ENCODE peak calls at places on chromosomes 13 and 19, in four cellular contexts. One of them, this sample, is unnamed.
A peak's percentile ranks its signal among the peaks of the same experiment; 100 is the strongest.

GRCh38 chr13:85798999-85799646 is at the start of gene SLITRK6:
- DNase-seq in thoracic aorta: no peak
- DNase-seq in B cell: no peak
- DNase-seq in bronchial epithelial cell: peak; percentile 98
- DNase-seq in this sample: no peak

GRCh38 chr19:29845576-29846176 is 33.9 kb downstream of the CCNE1 start:
- DNase-seq in B cell: peak; percentile 50
- DNase-seq in thoracic aorta: no peak
- DNase-seq in bronchial epithelial cell: peak; percentile 22
- DNase-seq in this sample: peak; percentile 29

GRCh38 chr19:634975-635652 is 1.8 kb upstream of the POLRMT start:
- DNase-seq in bronchial epithelial cell: no peak
- DNase-seq in B cell: no peak
- DNase-seq in thoracic aorta: no peak
- DNase-seq in this sample: no peak

GRCh38 chr13:44365008-44365407 is 8.6 kb upstream of the SERP2 start:
- DNase-seq in thoracic aorta: no peak
- DNase-seq in bronchial epithelial cell: peak; percentile 96
- DNase-seq in B cell: no peak
- DNase-seq in this sample: no peak

GRCh38 chr19:1011831-1012333 is 9.0 kb downstream of the TMEM259 start:
- DNase-seq in B cell: no peak
- DNase-seq in thoracic aorta: no peak
- DNase-seq in bronchial epithelial cell: no peak
- DNase-seq in this sample: no peak

GRCh38 chr19:35596366-35596999 is 10.5 kb downstream of the PMIS2 start:
- DNase-seq in bronchial epithelial cell: no peak
- DNase-seq in B cell: no peak
- DNase-seq in thoracic aorta: no peak
- DNase-seq in this sample: peak; percentile 75

GRCh38 chr19:5850743-5851293 is 431 bp downstream of the FUT3 start:
- DNase-seq in thoracic aorta: no peak
- DNase-seq in B cell: no peak
- DNase-seq in bronchial epithelial cell: peak; percentile 76
- DNase-seq in this sample: no peak

GRCh38 chr13:64850017-64850416 is 2380.1 kb downstream of the PCDH9 start:
- DNase-seq in B cell: no peak
- DNase-seq in bronchial epithelial cell: no peak
- DNase-seq in thoracic aorta: no peak
- DNase-seq in this sample: no peak

GRCh38 chr13:58452123-58452623 is 820.6 kb downstream of the PCDH17 start:
- DNase-seq in thoracic aorta: no peak
- DNase-seq in bronchial epithelial cell: no peak
- DNase-seq in B cell: no peak
- DNase-seq in this sample: no peak

GRCh38 chr13:51943721-51944120 is 67.5 kb downstream of the ATP7B start:
- DNase-seq in B cell: no peak
- DNase-seq in thoracic aorta: no peak
- DNase-seq in bronchial epithelial cell: no peak
- DNase-seq in this sample: no peak

GRCh38 chr13:95485518-95486144 is 66.9 kb upstream of the CLDN10 start:
- DNase-seq in B cell: no peak
- DNase-seq in thoracic aorta: no peak
- DNase-seq in bronchial epithelial cell: peak; percentile 90
- DNase-seq in this sample: no peak

GRCh38 chr19:6480843-6481415 is 658 bp downstream of the DENND1C start:
- DNase-seq in thoracic aorta: no peak
- DNase-seq in B cell: no peak
- DNase-seq in bronchial epithelial cell: no peak
- DNase-seq in this sample: no peak

GRCh38 chr13:27634231-27634630 is 12.5 kb downstream of the POLR1D start:
- DNase-seq in bronchial epithelial cell: peak; percentile 100
- DNase-seq in thoracic aorta: no peak
- DNase-seq in B cell: no peak
- DNase-seq in this sample: no peak

GRCh38 chr19:9839415-9839814 is 4.3 kb downstream of the PIN1 start:
- DNase-seq in bronchial epithelial cell: no peak
- DNase-seq in thoracic aorta: no peak
- DNase-seq in B cell: no peak
- DNase-seq in this sample: no peak

GRCh38 chr13:73835138-73835721 is 299.0 kb downstream of the KLF12 start:
- DNase-seq in thoracic aorta: no peak
- DNase-seq in B cell: peak; percentile 23
- DNase-seq in bronchial epithelial cell: peak; percentile 55
- DNase-seq in this sample: peak; percentile 42

GRCh38 chr13:46668302-46668720 is 115.3 kb downstream of the LRCH1 start:
- DNase-seq in bronchial epithelial cell: peak; percentile 47
- DNase-seq in thoracic aorta: no peak
- DNase-seq in B cell: no peak
- DNase-seq in this sample: no peak

GRCh38 chr19:45293682-45294081 is 29.0 kb downstream of the CKM start:
- DNase-seq in B cell: no peak
- DNase-seq in thoracic aorta: no peak
- DNase-seq in bronchial epithelial cell: peak; percentile 55
- DNase-seq in this sample: no peak

GRCh38 chr13:42946927-42947326 is 45.1 kb downstream of the EPSTI1 start:
- DNase-seq in bronchial epithelial cell: no peak
- DNase-seq in thoracic aorta: no peak
- DNase-seq in B cell: no peak
- DNase-seq in this sample: no peak

GRCh38 chr13:77698211-77699058 is 948 bp downstream of the SLAIN1 start:
- DNase-seq in B cell: peak; percentile 68
- DNase-seq in thoracic aorta: no peak
- DNase-seq in bronchial epithelial cell: no peak
- DNase-seq in this sample: peak; percentile 71

GRCh38 chr13:67736646-67737420 is 506.7 kb upstream of the PCDH9 start:
- DNase-seq in thoracic aorta: no peak
- DNase-seq in bronchial epithelial cell: no peak
- DNase-seq in B cell: no peak
- DNase-seq in this sample: no peak

GRCh38 chr13:35771898-35772297 is 295.4 kb upstream of the MAB21L1 start:
- DNase-seq in B cell: no peak
- DNase-seq in bronchial epithelial cell: peak; percentile 90
- DNase-seq in thoracic aorta: no peak
- DNase-seq in this sample: no peak

GRCh38 chr13:99585609-99586008 is 84.3 kb downstream of the TM9SF2 start:
- DNase-seq in thoracic aorta: no peak
- DNase-seq in B cell: no peak
- DNase-seq in bronchial epithelial cell: no peak
- DNase-seq in this sample: no peak

GRCh38 chr13:101875717-101876393 is 423.4 kb downstream of the ITGBL1 start:
- DNase-seq in B cell: no peak
- DNase-seq in thoracic aorta: no peak
- DNase-seq in bronchial epithelial cell: peak; percentile 81
- DNase-seq in this sample: no peak

GRCh38 chr13:26883613-26884257 is 123.1 kb upstream of the GPR12 start:
- DNase-seq in bronchial epithelial cell: no peak
- DNase-seq in thoracic aorta: no peak
- DNase-seq in B cell: no peak
- DNase-seq in this sample: no peak

GRCh38 chr19:55098716-55099556 is 18.5 kb downstream of the PPP1R12C start:
- DNase-seq in B cell: peak; percentile 35
- DNase-seq in bronchial epithelial cell: no peak
- DNase-seq in thoracic aorta: no peak
- DNase-seq in this sample: peak; percentile 29
- TF ChIP-seq CTCF in B cell: no peak
- TF ChIP-seq CTCF in bronchial epithelial cell: no peak
- TF ChIP-seq CTCF in thoracic aorta: no peak
- TF ChIP-seq CTCF in this sample: no peak

DNA sequence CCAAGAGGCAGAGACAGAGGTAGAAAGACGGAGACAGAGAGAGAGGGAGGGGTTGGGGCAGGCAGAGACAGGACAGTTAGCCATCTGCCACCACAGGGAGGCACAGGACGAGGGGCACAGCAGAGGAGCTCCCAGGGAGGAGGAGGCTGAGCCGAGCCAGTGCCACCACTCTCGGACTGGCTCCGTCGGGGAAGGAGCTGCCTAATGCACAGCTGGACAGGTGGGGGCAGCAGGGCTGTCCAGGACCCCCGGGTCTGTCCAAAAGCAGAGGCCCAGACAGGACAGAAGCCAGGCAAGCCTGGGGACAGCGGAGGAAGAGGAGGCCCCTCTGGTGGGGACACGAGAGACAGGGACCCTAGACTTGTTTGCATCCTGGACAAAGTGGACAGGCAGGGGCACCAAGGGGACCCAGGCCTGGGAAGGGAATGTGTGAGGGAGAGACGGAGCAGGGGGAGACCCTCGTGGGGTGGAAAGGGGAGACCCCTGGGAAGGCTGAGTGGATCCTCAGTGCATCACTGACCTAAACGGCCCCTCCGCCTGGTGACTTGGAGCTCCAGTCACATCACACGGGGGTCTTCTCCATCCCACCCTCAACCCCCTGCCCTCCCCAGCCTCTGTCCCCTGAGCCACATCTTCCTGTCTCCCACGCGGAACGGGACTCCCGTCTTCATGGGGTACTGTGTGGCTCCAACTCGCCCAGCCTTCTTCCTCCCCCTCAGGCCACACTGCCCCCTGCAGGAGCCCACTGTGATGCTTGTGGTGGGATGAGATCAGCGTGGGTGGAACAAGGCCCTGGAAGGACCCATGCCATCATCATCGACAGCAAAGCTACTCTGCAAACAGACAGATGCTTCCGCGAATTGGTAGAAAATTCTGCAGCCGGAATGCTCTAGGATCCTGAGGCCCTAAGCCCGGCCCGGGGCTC is 889 bp downstream of the F10 start:
- DNase-seq in B cell: no peak
- DNase-seq in bronchial epithelial cell: no peak
- DNase-seq in thoracic aorta: no peak
- DNase-seq in this sample: no peak
- TF ChIP-seq CTCF in B cell: no peak
- TF ChIP-seq CTCF in bronchial epithelial cell: peak; percentile 6
- TF ChIP-seq CTCF in thoracic aorta: no peak
- TF ChIP-seq CTCF in this sample: no peak

DNA sequence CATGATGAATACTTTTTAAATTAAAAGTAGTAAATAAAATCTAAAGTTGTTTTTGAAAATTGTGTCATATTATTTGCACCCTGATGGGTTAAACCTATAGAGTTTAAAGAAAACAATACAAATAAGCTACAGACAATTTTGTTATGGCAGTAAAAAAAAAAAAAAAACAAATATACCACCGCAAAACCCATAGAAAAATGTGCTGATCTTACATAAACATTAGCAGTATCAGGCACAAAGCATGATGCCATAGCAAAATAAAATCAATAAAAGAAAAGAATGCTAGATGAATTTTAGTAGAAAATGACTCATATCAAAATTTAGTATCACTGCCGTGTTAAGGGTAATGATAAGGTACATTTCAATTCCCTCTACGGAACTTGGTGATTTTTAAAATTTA is 826.0 kb downstream of the SLITRK1 start:
- DNase-seq in thoracic aorta: no peak
- DNase-seq in B cell: no peak
- DNase-seq in bronchial epithelial cell: no peak
- DNase-seq in this sample: no peak
- TF ChIP-seq CTCF in thoracic aorta: no peak
- TF ChIP-seq CTCF in B cell: no peak
- TF ChIP-seq CTCF in bronchial epithelial cell: no peak
- TF ChIP-seq CTCF in this sample: no peak

GRCh38 chr19:40702337-40703012 is 12.0 kb upstream of the NUMBL start:
- DNase-seq in thoracic aorta: no peak
- DNase-seq in bronchial epithelial cell: peak; percentile 31
- DNase-seq in B cell: no peak
- DNase-seq in this sample: no peak
- TF ChIP-seq CTCF in thoracic aorta: no peak
- TF ChIP-seq CTCF in bronchial epithelial cell: peak; percentile 91
- TF ChIP-seq CTCF in B cell: no peak
- TF ChIP-seq CTCF in this sample: no peak

GRCh38 chr19:4495471-4495870 is 22.8 kb downstream of the PLIN4 start:
- DNase-seq in B cell: no peak
- DNase-seq in bronchial epithelial cell: peak; percentile 35
- DNase-seq in thoracic aorta: no peak
- DNase-seq in this sample: no peak
- TF ChIP-seq CTCF in B cell: no peak
- TF ChIP-seq CTCF in bronchial epithelial cell: peak; percentile 70
- TF ChIP-seq CTCF in thoracic aorta: no peak
- TF ChIP-seq CTCF in this sample: no peak

This sample was measured in GM20000.